ENCODE peak calls at places on chromosomes 6 and 20, in ten cellular contexts. One of them, this sample, is unnamed.

GRCh38 chr20:25341716-25342680 is 48.6 kb downstream of the ABHD12 start:
- DNase-seq in NB4: no peak
- DNase-seq in HS-5: no peak
- DNase-seq in renal cortical epithelial cell: peak
- DNase-seq in Karpas-422: no peak
- DNase-seq in nephron progenitor cell: no peak
- DNase-seq in IMR-90: peak
- DNase-seq in cardiac muscle cell: no peak
- DNase-seq in stimulated activated CD4-positive, alpha-beta T cell treated with anti-CD3 and anti-CD28 coated beads, TNF-alpha, amount 100 ng/mL, for 4 hours: no peak
- DNase-seq in activated naive CD4-positive, alpha-beta T cell: no peak
- DNase-seq in this sample: no peak

GRCh38 chr6:125027287-125027686 is 65.0 kb downstream of the RNF217 start:
- DNase-seq in NB4: no peak
- DNase-seq in HS-5: no peak
- DNase-seq in renal cortical epithelial cell: no peak
- DNase-seq in Karpas-422: no peak
- DNase-seq in nephron progenitor cell: no peak
- DNase-seq in IMR-90: no peak
- DNase-seq in cardiac muscle cell: no peak
- DNase-seq in stimulated activated CD4-positive, alpha-beta T cell treated with anti-CD3 and anti-CD28 coated beads, TNF-alpha, amount 100 ng/mL, for 4 hours: no peak
- DNase-seq in activated naive CD4-positive, alpha-beta T cell: no peak
- DNase-seq in this sample: no peak

GRCh38 chr6:7640607-7641577 is 50.9 kb downstream of the SNRNP48 start:
- DNase-seq in NB4: no peak
- DNase-seq in HS-5: peak
- DNase-seq in renal cortical epithelial cell: peak
- DNase-seq in Karpas-422: no peak
- DNase-seq in nephron progenitor cell: no peak
- DNase-seq in IMR-90: peak
- DNase-seq in cardiac muscle cell: no peak
- DNase-seq in stimulated activated CD4-positive, alpha-beta T cell treated with anti-CD3 and anti-CD28 coated beads, TNF-alpha, amount 100 ng/mL, for 4 hours: no peak
- DNase-seq in activated naive CD4-positive, alpha-beta T cell: no peak
- DNase-seq in this sample: no peak

GRCh38 chr6:112218563-112218962 is 35.8 kb downstream of the LAMA4 start:
- DNase-seq in NB4: no peak
- DNase-seq in HS-5: no peak
- DNase-seq in renal cortical epithelial cell: no peak
- DNase-seq in Karpas-422: no peak
- DNase-seq in nephron progenitor cell: no peak
- DNase-seq in IMR-90: no peak
- DNase-seq in cardiac muscle cell: peak
- DNase-seq in stimulated activated CD4-positive, alpha-beta T cell treated with anti-CD3 and anti-CD28 coated beads, TNF-alpha, amount 100 ng/mL, for 4 hours: no peak
- DNase-seq in activated naive CD4-positive, alpha-beta T cell: no peak
- DNase-seq in this sample: no peak

GRCh38 chr20:21608777-21609176 is 94.9 kb upstream of the NKX2-2 start:
- DNase-seq in NB4: no peak
- DNase-seq in HS-5: no peak
- DNase-seq in renal cortical epithelial cell: no peak
- DNase-seq in Karpas-422: no peak
- DNase-seq in nephron progenitor cell: no peak
- DNase-seq in IMR-90: no peak
- DNase-seq in cardiac muscle cell: no peak
- DNase-seq in stimulated activated CD4-positive, alpha-beta T cell treated with anti-CD3 and anti-CD28 coated beads, TNF-alpha, amount 100 ng/mL, for 4 hours: no peak
- DNase-seq in activated naive CD4-positive, alpha-beta T cell: no peak
- DNase-seq in this sample: no peak

GRCh38 chr6:42417641-42418112 is 34.0 kb downstream of the TRERF1 start:
- DNase-seq in NB4: peak
- DNase-seq in HS-5: no peak
- DNase-seq in renal cortical epithelial cell: peak
- DNase-seq in Karpas-422: peak
- DNase-seq in nephron progenitor cell: no peak
- DNase-seq in IMR-90: no peak
- DNase-seq in cardiac muscle cell: no peak
- DNase-seq in stimulated activated CD4-positive, alpha-beta T cell treated with anti-CD3 and anti-CD28 coated beads, TNF-alpha, amount 100 ng/mL, for 4 hours: no peak
- DNase-seq in activated naive CD4-positive, alpha-beta T cell: no peak
- DNase-seq in this sample: no peak

GRCh38 chr6:17202526-17202925 is 78.6 kb upstream of the RBM24 start:
- DNase-seq in NB4: no peak
- DNase-seq in HS-5: no peak
- DNase-seq in renal cortical epithelial cell: no peak
- DNase-seq in Karpas-422: no peak
- DNase-seq in nephron progenitor cell: no peak
- DNase-seq in IMR-90: peak
- DNase-seq in cardiac muscle cell: no peak
- DNase-seq in stimulated activated CD4-positive, alpha-beta T cell treated with anti-CD3 and anti-CD28 coated beads, TNF-alpha, amount 100 ng/mL, for 4 hours: no peak
- DNase-seq in activated naive CD4-positive, alpha-beta T cell: no peak
- DNase-seq in this sample: no peak

GRCh38 chr6:92181347-92181746 is 1238.0 kb downstream of the EPHA7 start:
- DNase-seq in NB4: no peak
- DNase-seq in HS-5: no peak
- DNase-seq in renal cortical epithelial cell: no peak
- DNase-seq in Karpas-422: no peak
- DNase-seq in nephron progenitor cell: no peak
- DNase-seq in IMR-90: no peak
- DNase-seq in cardiac muscle cell: peak
- DNase-seq in stimulated activated CD4-positive, alpha-beta T cell treated with anti-CD3 and anti-CD28 coated beads, TNF-alpha, amount 100 ng/mL, for 4 hours: no peak
- DNase-seq in activated naive CD4-positive, alpha-beta T cell: no peak
- DNase-seq in this sample: no peak

GRCh38 chr6:21748343-21749063 is 155.0 kb downstream of the SOX4 start:
- DNase-seq in NB4: peak
- DNase-seq in HS-5: no peak
- DNase-seq in renal cortical epithelial cell: peak
- DNase-seq in Karpas-422: no peak
- DNase-seq in nephron progenitor cell: peak
- DNase-seq in IMR-90: peak
- DNase-seq in cardiac muscle cell: no peak
- DNase-seq in stimulated activated CD4-positive, alpha-beta T cell treated with anti-CD3 and anti-CD28 coated beads, TNF-alpha, amount 100 ng/mL, for 4 hours: no peak
- DNase-seq in activated naive CD4-positive, alpha-beta T cell: no peak
- DNase-seq in this sample: no peak

GRCh38 chr6:107534762-107535161 is 44.8 kb downstream of the SOBP start:
- DNase-seq in NB4: no peak
- DNase-seq in HS-5: no peak
- DNase-seq in renal cortical epithelial cell: no peak
- DNase-seq in Karpas-422: no peak
- DNase-seq in nephron progenitor cell: no peak
- DNase-seq in IMR-90: no peak
- DNase-seq in cardiac muscle cell: no peak
- DNase-seq in stimulated activated CD4-positive, alpha-beta T cell treated with anti-CD3 and anti-CD28 coated beads, TNF-alpha, amount 100 ng/mL, for 4 hours: no peak
- DNase-seq in activated naive CD4-positive, alpha-beta T cell: no peak
- DNase-seq in this sample: no peak

GRCh38 chr6:108632441-108632840 is 71.7 kb downstream of the FOXO3 start:
- DNase-seq in NB4: no peak
- DNase-seq in HS-5: no peak
- DNase-seq in renal cortical epithelial cell: no peak
- DNase-seq in Karpas-422: no peak
- DNase-seq in nephron progenitor cell: no peak
- DNase-seq in IMR-90: no peak
- DNase-seq in cardiac muscle cell: no peak
- DNase-seq in stimulated activated CD4-positive, alpha-beta T cell treated with anti-CD3 and anti-CD28 coated beads, TNF-alpha, amount 100 ng/mL, for 4 hours: no peak
- DNase-seq in activated naive CD4-positive, alpha-beta T cell: no peak
- DNase-seq in this sample: no peak

GRCh38 chr6:42099340-42100028 is 42.9 kb downstream of the C6orf132 start:
- DNase-seq in NB4: no peak
- DNase-seq in HS-5: no peak
- DNase-seq in renal cortical epithelial cell: peak
- DNase-seq in Karpas-422: no peak
- DNase-seq in nephron progenitor cell: no peak
- DNase-seq in IMR-90: peak
- DNase-seq in cardiac muscle cell: no peak
- DNase-seq in stimulated activated CD4-positive, alpha-beta T cell treated with anti-CD3 and anti-CD28 coated beads, TNF-alpha, amount 100 ng/mL, for 4 hours: no peak
- DNase-seq in activated naive CD4-positive, alpha-beta T cell: no peak
- DNase-seq in this sample: no peak

GRCh38 chr20:62766716-62767115 is 29.6 kb upstream of the MRGBP start:
- DNase-seq in NB4: no peak
- DNase-seq in HS-5: no peak
- DNase-seq in renal cortical epithelial cell: peak
- DNase-seq in Karpas-422: no peak
- DNase-seq in nephron progenitor cell: no peak
- DNase-seq in IMR-90: no peak
- DNase-seq in cardiac muscle cell: no peak
- DNase-seq in stimulated activated CD4-positive, alpha-beta T cell treated with anti-CD3 and anti-CD28 coated beads, TNF-alpha, amount 100 ng/mL, for 4 hours: no peak
- DNase-seq in activated naive CD4-positive, alpha-beta T cell: no peak
- DNase-seq in this sample: no peak

GRCh38 chr20:35766843-35767242 is 5.0 kb upstream of the PHF20 start:
- DNase-seq in NB4: no peak
- DNase-seq in HS-5: no peak
- DNase-seq in renal cortical epithelial cell: no peak
- DNase-seq in Karpas-422: no peak
- DNase-seq in nephron progenitor cell: no peak
- DNase-seq in IMR-90: no peak
- DNase-seq in cardiac muscle cell: no peak
- DNase-seq in stimulated activated CD4-positive, alpha-beta T cell treated with anti-CD3 and anti-CD28 coated beads, TNF-alpha, amount 100 ng/mL, for 4 hours: no peak
- DNase-seq in activated naive CD4-positive, alpha-beta T cell: no peak
- DNase-seq in this sample: no peak

GRCh38 chr6:32867559-32868256 is 13.7 kb downstream of the PSMB9 start:
- DNase-seq in NB4: no peak
- DNase-seq in HS-5: no peak
- DNase-seq in renal cortical epithelial cell: no peak
- DNase-seq in Karpas-422: peak
- DNase-seq in nephron progenitor cell: no peak
- DNase-seq in IMR-90: no peak
- DNase-seq in cardiac muscle cell: no peak
- DNase-seq in stimulated activated CD4-positive, alpha-beta T cell treated with anti-CD3 and anti-CD28 coated beads, TNF-alpha, amount 100 ng/mL, for 4 hours: no peak
- DNase-seq in activated naive CD4-positive, alpha-beta T cell: no peak
- DNase-seq in this sample: no peak

GRCh38 chr6:79605968-79606764 is 25.0 kb upstream of the SH3BGRL2 start:
- DNase-seq in NB4: no peak
- DNase-seq in HS-5: no peak
- DNase-seq in renal cortical epithelial cell: no peak
- DNase-seq in Karpas-422: no peak
- DNase-seq in nephron progenitor cell: no peak
- DNase-seq in IMR-90: no peak
- DNase-seq in cardiac muscle cell: no peak
- DNase-seq in stimulated activated CD4-positive, alpha-beta T cell treated with anti-CD3 and anti-CD28 coated beads, TNF-alpha, amount 100 ng/mL, for 4 hours: no peak
- DNase-seq in activated naive CD4-positive, alpha-beta T cell: no peak
- DNase-seq in this sample: no peak

GRCh38 chr20:17504898-17505663 is 26.1 kb downstream of the BFSP1 start:
- DNase-seq in NB4: peak
- DNase-seq in HS-5: peak
- DNase-seq in renal cortical epithelial cell: peak
- DNase-seq in Karpas-422: peak
- DNase-seq in nephron progenitor cell: peak
- DNase-seq in IMR-90: peak
- DNase-seq in cardiac muscle cell: peak
- DNase-seq in stimulated activated CD4-positive, alpha-beta T cell treated with anti-CD3 and anti-CD28 coated beads, TNF-alpha, amount 100 ng/mL, for 4 hours: peak
- DNase-seq in activated naive CD4-positive, alpha-beta T cell: no peak
- DNase-seq in this sample: peak

GRCh38 chr6:113909224-113909856 is 52.2 kb downstream of the MARCKS start:
- DNase-seq in NB4: peak
- DNase-seq in HS-5: peak
- DNase-seq in renal cortical epithelial cell: peak
- DNase-seq in Karpas-422: peak
- DNase-seq in nephron progenitor cell: peak
- DNase-seq in IMR-90: peak
- DNase-seq in cardiac muscle cell: peak
- DNase-seq in stimulated activated CD4-positive, alpha-beta T cell treated with anti-CD3 and anti-CD28 coated beads, TNF-alpha, amount 100 ng/mL, for 4 hours: no peak
- DNase-seq in activated naive CD4-positive, alpha-beta T cell: no peak
- DNase-seq in this sample: peak

GRCh38 chr6:33976425-33977360 is 169.2 kb downstream of the GRM4 start:
- DNase-seq in NB4: no peak
- DNase-seq in HS-5: no peak
- DNase-seq in renal cortical epithelial cell: no peak
- DNase-seq in Karpas-422: no peak
- DNase-seq in nephron progenitor cell: no peak
- DNase-seq in IMR-90: no peak
- DNase-seq in cardiac muscle cell: no peak
- DNase-seq in stimulated activated CD4-positive, alpha-beta T cell treated with anti-CD3 and anti-CD28 coated beads, TNF-alpha, amount 100 ng/mL, for 4 hours: no peak
- DNase-seq in activated naive CD4-positive, alpha-beta T cell: no peak
- DNase-seq in this sample: no peak

GRCh38 chr20:2840138-2840966 is at the start of the genes PCED1A and VPS16:
- DNase-seq in NB4: peak
- DNase-seq in HS-5: peak
- DNase-seq in renal cortical epithelial cell: peak
- DNase-seq in Karpas-422: peak
- DNase-seq in nephron progenitor cell: peak
- DNase-seq in IMR-90: peak
- DNase-seq in cardiac muscle cell: peak
- DNase-seq in stimulated activated CD4-positive, alpha-beta T cell treated with anti-CD3 and anti-CD28 coated beads, TNF-alpha, amount 100 ng/mL, for 4 hours: peak
- DNase-seq in activated naive CD4-positive, alpha-beta T cell: peak
- DNase-seq in this sample: peak

GRCh38 chr6:167721291-167721690 is 105.4 kb upstream of the AFDN start:
- DNase-seq in NB4: no peak
- DNase-seq in HS-5: no peak
- DNase-seq in renal cortical epithelial cell: no peak
- DNase-seq in Karpas-422: no peak
- DNase-seq in nephron progenitor cell: no peak
- DNase-seq in IMR-90: no peak
- DNase-seq in cardiac muscle cell: no peak
- DNase-seq in stimulated activated CD4-positive, alpha-beta T cell treated with anti-CD3 and anti-CD28 coated beads, TNF-alpha, amount 100 ng/mL, for 4 hours: no peak
- DNase-seq in activated naive CD4-positive, alpha-beta T cell: no peak
- DNase-seq in this sample: no peak

GRCh38 chr20:9200620-9201019 is 131.7 kb downstream of the PLCB4 start:
- DNase-seq in NB4: no peak
- DNase-seq in HS-5: peak
- DNase-seq in renal cortical epithelial cell: peak
- DNase-seq in Karpas-422: no peak
- DNase-seq in nephron progenitor cell: no peak
- DNase-seq in IMR-90: peak
- DNase-seq in cardiac muscle cell: no peak
- DNase-seq in stimulated activated CD4-positive, alpha-beta T cell treated with anti-CD3 and anti-CD28 coated beads, TNF-alpha, amount 100 ng/mL, for 4 hours: no peak
- DNase-seq in activated naive CD4-positive, alpha-beta T cell: no peak
- DNase-seq in this sample: no peak

GRCh38 chr6:11043961-11044711 is at the start of gene ELOVL2:
- DNase-seq in NB4: peak
- DNase-seq in HS-5: no peak
- DNase-seq in renal cortical epithelial cell: no peak
- DNase-seq in Karpas-422: no peak
- DNase-seq in nephron progenitor cell: peak
- DNase-seq in IMR-90: peak
- DNase-seq in cardiac muscle cell: peak
- DNase-seq in stimulated activated CD4-positive, alpha-beta T cell treated with anti-CD3 and anti-CD28 coated beads, TNF-alpha, amount 100 ng/mL, for 4 hours: no peak
- DNase-seq in activated naive CD4-positive, alpha-beta T cell: no peak
- DNase-seq in this sample: peak

GRCh38 chr20:51382986-51383821 is 159.3 kb downstream of the NFATC2 start:
- DNase-seq in NB4: no peak
- DNase-seq in HS-5: no peak
- DNase-seq in renal cortical epithelial cell: no peak
- DNase-seq in Karpas-422: peak
- DNase-seq in nephron progenitor cell: peak
- DNase-seq in IMR-90: no peak
- DNase-seq in cardiac muscle cell: no peak
- DNase-seq in stimulated activated CD4-positive, alpha-beta T cell treated with anti-CD3 and anti-CD28 coated beads, TNF-alpha, amount 100 ng/mL, for 4 hours: no peak
- DNase-seq in activated naive CD4-positive, alpha-beta T cell: no peak
- DNase-seq in this sample: no peak

GRCh38 chr20:36333841-36334240 is 27.7 kb downstream of the DLGAP4 start:
- DNase-seq in NB4: no peak
- DNase-seq in HS-5: no peak
- DNase-seq in renal cortical epithelial cell: no peak
- DNase-seq in Karpas-422: no peak
- DNase-seq in nephron progenitor cell: no peak
- DNase-seq in IMR-90: no peak
- DNase-seq in cardiac muscle cell: no peak
- DNase-seq in stimulated activated CD4-positive, alpha-beta T cell treated with anti-CD3 and anti-CD28 coated beads, TNF-alpha, amount 100 ng/mL, for 4 hours: no peak
- DNase-seq in activated naive CD4-positive, alpha-beta T cell: no peak
- DNase-seq in this sample: no peak

GRCh38 chr20:33693741-33694645 is 7.8 kb upstream of the E2F1 start:
- DNase-seq in NB4: peak
- DNase-seq in HS-5: no peak
- DNase-seq in renal cortical epithelial cell: no peak
- DNase-seq in Karpas-422: no peak
- DNase-seq in nephron progenitor cell: no peak
- DNase-seq in IMR-90: no peak
- DNase-seq in cardiac muscle cell: no peak
- DNase-seq in stimulated activated CD4-positive, alpha-beta T cell treated with anti-CD3 and anti-CD28 coated beads, TNF-alpha, amount 100 ng/mL, for 4 hours: no peak
- DNase-seq in activated naive CD4-positive, alpha-beta T cell: no peak
- DNase-seq in this sample: no peak

GRCh38 chr6:42928748-42929087 is 562 bp upstream of the CNPY3 start:
- DNase-seq in NB4: no peak
- DNase-seq in HS-5: no peak
- DNase-seq in renal cortical epithelial cell: no peak
- DNase-seq in Karpas-422: no peak
- DNase-seq in nephron progenitor cell: no peak
- DNase-seq in IMR-90: no peak
- DNase-seq in cardiac muscle cell: no peak
- DNase-seq in stimulated activated CD4-positive, alpha-beta T cell treated with anti-CD3 and anti-CD28 coated beads, TNF-alpha, amount 100 ng/mL, for 4 hours: no peak
- DNase-seq in activated naive CD4-positive, alpha-beta T cell: no peak
- DNase-seq in this sample: no peak

GRCh38 chr6:149906405-149906804 is 8.5 kb upstream of the RAET1E start:
- DNase-seq in NB4: no peak
- DNase-seq in HS-5: no peak
- DNase-seq in renal cortical epithelial cell: no peak
- DNase-seq in Karpas-422: no peak
- DNase-seq in nephron progenitor cell: no peak
- DNase-seq in IMR-90: no peak
- DNase-seq in cardiac muscle cell: no peak
- DNase-seq in stimulated activated CD4-positive, alpha-beta T cell treated with anti-CD3 and anti-CD28 coated beads, TNF-alpha, amount 100 ng/mL, for 4 hours: no peak
- DNase-seq in activated naive CD4-positive, alpha-beta T cell: no peak
- DNase-seq in this sample: no peak

This sample was measured in GM12891.